ENCODE peak calls at places on chromosome X, in five cellular contexts. L, R, C, V and F are unnamed samples.

GRCh38 chrX:110402855-110403230 is 44.2 kb downstream of the RTL9 start:
- DNase-seq in L (no peak), R (no peak), V (peak; percentile 55), C (no peak), F (no peak)

GRCh38 chrX:81866873-81867272 is 665.0 kb downstream of the SH3BGRL start:
- DNase-seq in C (no peak), V (no peak), L (no peak), R (no peak), F (no peak)

GRCh38 chrX:68897118-68897517 is 68.3 kb downstream of the EFNB1 start:
- DNase-seq in C (no peak), V (no peak), L (no peak), R (no peak), F (no peak)

GRCh38 chrX:97367149-97367548 is 483.4 kb downstream of the RPA4 start:
- DNase-seq in C (no peak), L (no peak), V (no peak), R (no peak), F (no peak)

GRCh38 chrX:55794420-55794819 is 76.9 kb downstream of the RRAGB start:
- DNase-seq in C (no peak), V (no peak), L (no peak), R (no peak), F (no peak)

GRCh38 chrX:34918091-34918736 is 24.4 kb upstream of the FAM47B start:
- DNase-seq in R (no peak), V (peak; percentile 62), L (no peak), C (no peak), F (no peak)

GRCh38 chrX:9339603-9340569 is 125.0 kb upstream of the TBL1X start:
- DNase-seq in R (no peak), L (peak; percentile 47), V (no peak), C (peak; percentile 24), F (no peak)

GRCh38 chrX:39759526-39760224 is 338.1 kb downstream of the BCOR start:
- DNase-seq in L (no peak), V (no peak), C (no peak), R (no peak), F (no peak)

GRCh38 chrX:18410038-18410437 is 15.4 kb upstream of the CDKL5 start:
- DNase-seq in C (peak; percentile 19), L (no peak), R (no peak), V (no peak), F (no peak)

GRCh38 chrX:16212436-16212835 is 45.2 kb downstream of the MAGEB17 start:
- DNase-seq in R (no peak), V (no peak), L (no peak), C (peak; percentile 7), F (no peak)

GRCh38 chrX:96841325-96841724 is 42.4 kb upstream of the RPA4 start:
- DNase-seq in R (no peak), L (no peak), V (no peak), C (no peak), F (no peak)

GRCh38 chrX:47513697-47514085 is 30.7 kb upstream of the ZNF41 start:
- DNase-seq in L (no peak), V (no peak), C (peak; percentile 2), R (no peak), F (no peak)

GRCh38 chrX:123093792-123094191 is 90.3 kb upstream of the GRIA3 start:
- DNase-seq in L (no peak), V (no peak), R (no peak), C (no peak), F (no peak)

GRCh38 chrX:150099316-150099715 is 161.0 kb upstream of the EOLA2 start:
- DNase-seq in R (no peak), L (no peak), V (no peak), C (no peak), F (no peak)

GRCh38 chrX:10158279-10158939 is 1.6 kb downstream of the CLCN4 start:
- DNase-seq in V (no peak), L (no peak), R (peak; percentile 7), C (no peak), F (no peak)

GRCh38 chrX:116009871-116010710 is 160.5 kb upstream of the AGTR2 start:
- DNase-seq in L (no peak), C (peak; percentile 28), V (no peak), R (no peak), F (no peak)

GRCh38 chrX:49934148-49934547 is 11.8 kb downstream of the CLCN5 start:
- DNase-seq in V (no peak), R (no peak), L (no peak), C (no peak), F (no peak)

GRCh38 chrX:137916090-137916746 is 350.3 kb downstream of the ZIC3 start:
- DNase-seq in R (peak; percentile 64), C (peak; percentile 27), L (no peak), V (no peak), F (no peak)

GRCh38 chrX:48728653-48729052 is 32.1 kb downstream of the SUV39H1 start:
- DNase-seq in V (no peak), C (no peak), R (no peak), L (no peak), F (no peak)

GRCh38 chrX:2272337-2272736 is 228.4 kb downstream of the DHRSX start:
- DNase-seq in R (no peak), L (no peak), V (no peak), C (no peak), F (no peak)

GRCh38 chrX:112341598-112341997 is 259.0 kb upstream of the TRPC5 start:
- DNase-seq in V (no peak), L (no peak), C (no peak), R (no peak), F (no peak)

GRCh38 chrX:134237363-134237702 is 351 bp downstream of the CCDC160 start:
- DNase-seq in R (no peak), L (no peak), C (no peak), V (no peak), F (no peak)

GRCh38 chrX:51158261-51158660 is 174.4 kb upstream of the NUDT10 start:
- DNase-seq in V (no peak), L (no peak), R (no peak), C (no peak), F (no peak)

GRCh38 chrX:24146283-24146865 is 3.2 kb upstream of the ZFX start:
- DNase-seq in C (peak; percentile 21), L (no peak), R (no peak), V (no peak), F (no peak)

GRCh38 chrX:23598561-23598960 is 68.7 kb upstream of the PRDX4 start:
- DNase-seq in V (no peak), L (no peak), C (no peak), R (no peak), F (no peak)

GRCh38 chrX:23749576-23749975 is 6.5 kb upstream of the ACOT9 start:
- DNase-seq in R (no peak), V (no peak), L (no peak), C (no peak), F (no peak)

GRCh38 chrX:134849390-134849789 is 141.4 kb upstream of the SMIM10 start:
- DNase-seq in C (no peak), L (no peak), R (no peak), V (peak; percentile 11), F (no peak)

GRCh38 chrX:81874807-81875206 is 672.9 kb downstream of the SH3BGRL start:
- DNase-seq in R (no peak), L (no peak), V (no peak), C (no peak), F (no peak)

GRCh38 chrX:45824471-45824870 is 623.8 kb upstream of the DIPK2B start:
- DNase-seq in C (peak; percentile 20), L (peak; percentile 59), R (no peak), V (peak; percentile 98), F (no peak)

GRCh38 chrX:119512145-119512800 is 44.0 kb downstream of the SLC25A5 start:
- DNase-seq in R (peak; percentile 9), C (peak; percentile 85), V (peak; percentile 60), L (peak; percentile 53), F (peak; percentile 62)

GRCh38 chrX:110734894-110735541 is 60.6 kb downstream of the CHRDL1 start:
- DNase-seq in V (peak; percentile 69), R (no peak), C (no peak), L (no peak), F (no peak)

GRCh38 chrX:136065044-136065671 is 79.9 kb downstream of the SLC9A6 start:
- DNase-seq in C (no peak), R (peak; percentile 31), L (no peak), V (no peak), F (no peak)

GRCh38 chrX:70446380-70447350 is 2.0 kb downstream of the DLG3 start:
- DNase-seq in L (no peak), R (no peak), V (no peak), C (no peak), F (no peak)

GRCh38 chrX:10756365-10756915 is 136.1 kb upstream of the MID1 start:
- DNase-seq in C (no peak), R (no peak), L (no peak), V (peak; percentile 69), F (no peak)

GRCh38 chrX:40201486-40201885 is 103.7 kb upstream of the BCOR start:
- DNase-seq in C (no peak), V (no peak), L (no peak), R (no peak), F (no peak)

GRCh38 chrX:33062016-33062415 is 149.3 kb downstream of the DMD start:
- DNase-seq in L (no peak), C (no peak), R (no peak), V (no peak), F (no peak)